ENCODE peak calls at places on chromosomes 2 and 18, in nine cellular contexts. Q is stimulated activated CD4-positive, alpha-beta T cell treated with anti-CD3 and anti-CD28 coated beads, TNF-alpha, amount 100 ng/mL, for 4 hours; O is A549; H is effector CD4-positive, alpha-beta T cell; F is fibroblast of lung; G is activated CD4-positive, CD25-positive, alpha-beta regulatory T cell treated with anti-CD3 and anti-CD28 coated beads, Interleukin-2, amount 50 U/mL, for 16 hours; I is hepatocyte; Z is AG20443; K is T1000. U is an unnamed sample.

GRCh38 chr2:241867776-241868420 is 1.6 kb upstream of the RTP5 start:
- DNase-seq in O (no peak), I (no peak), H (no peak), K (no peak), G (no peak), Z (no peak), F (no peak), Q (no peak), U (no peak)

GRCh38 chr18:6022089-6022444 is 126.7 kb upstream of the TMEM200C start:
- DNase-seq in K (no peak), O (no peak), I (no peak), F (peak), G (no peak), Z (no peak), Q (no peak), H (no peak), U (no peak)

GRCh38 chr2:141313972-141314371 is 816.8 kb downstream of the LRP1B start:
- DNase-seq in F (no peak), Q (no peak), I (no peak), G (no peak), Z (no peak), K (no peak), O (no peak), H (no peak), U (no peak)

GRCh38 chr18:69400253-69400975 is at the start of gene DOK6:
- DNase-seq in G (no peak), Z (peak), O (peak), Q (no peak), H (no peak), K (peak), I (peak), F (peak), U (no peak)

GRCh38 chr2:223884399-223884798 is 47.0 kb upstream of the AP1S3 start:
- DNase-seq in K (no peak), Z (peak), I (no peak), G (no peak), Q (no peak), F (peak), O (no peak), H (no peak), U (peak)

GRCh38 chr2:3785220-3785889 is 82.0 kb downstream of the DCDC2C start:
- DNase-seq in Z (no peak), F (peak), I (no peak), O (peak), K (no peak), Q (no peak), G (no peak), H (no peak), U (no peak)

GRCh38 chr2:56008661-56009411 is 85.3 kb upstream of the EFEMP1 start:
- DNase-seq in K (no peak), O (peak), I (peak), H (no peak), G (no peak), Q (no peak), Z (peak), F (peak), U (no peak)

GRCh38 chr2:240642061-240642805 is 17.0 kb downstream of the GPR35 start:
- DNase-seq in I (no peak), F (no peak), O (no peak), G (no peak), Q (no peak), K (no peak), H (no peak), Z (peak), U (no peak)

GRCh38 chr2:207135801-207136457 is 29.8 kb downstream of the KLF7 start:
- DNase-seq in I (no peak), G (no peak), F (no peak), H (no peak), K (no peak), Z (no peak), O (no peak), Q (no peak), U (no peak)

GRCh38 chr2:202193881-202194353 is 44.5 kb downstream of the SUMO1 start:
- DNase-seq in G (no peak), I (no peak), O (no peak), Q (no peak), F (no peak), K (no peak), H (no peak), Z (no peak), U (no peak)

GRCh38 chr18:22324191-22325131 is 93.3 kb downstream of the CTAGE1 start:
- DNase-seq in H (no peak), O (no peak), I (peak), Q (no peak), K (no peak), Z (peak), F (peak), G (no peak), U (no peak)

GRCh38 chr2:204274991-204275390 is 270.3 kb upstream of the PARD3B start:
- DNase-seq in H (no peak), Q (no peak), G (no peak), O (no peak), Z (no peak), I (no peak), K (no peak), F (no peak), U (no peak)

GRCh38 chr18:10660485-10660884 is 134.7 kb downstream of the NAPG start:
- DNase-seq in G (no peak), K (no peak), I (no peak), Q (no peak), Z (peak), F (peak), H (no peak), O (no peak), U (peak)

GRCh38 chr18:57649536-57650495 is 28.2 kb upstream of the NARS1 start:
- DNase-seq in G (no peak), Z (peak), Q (no peak), O (peak), K (no peak), F (peak), H (no peak), I (no peak), U (peak)

GRCh38 chr18:31101148-31102019 is 837 bp downstream of the DSC2 start:
- DNase-seq in H (no peak), O (peak), G (no peak), K (peak), Z (peak), F (peak), Q (no peak), I (peak), U (no peak)

GRCh38 chr2:1233280-1233679 is 180.0 kb upstream of the TPO start:
- DNase-seq in G (no peak), H (no peak), Z (no peak), K (no peak), O (no peak), Q (no peak), F (no peak), I (no peak), U (no peak)

GRCh38 chr2:25982273-25982967 is at the start of gene KIF3C:
- DNase-seq in K (peak), I (peak), G (peak), Q (peak), H (peak), O (peak), F (peak), Z (peak), U (no peak)

GRCh38 chr18:45690975-45691815 is 32.8 kb upstream of the SLC14A1 start:
- DNase-seq in O (peak), I (peak), H (peak), Z (peak), Q (peak), K (peak), F (peak), G (peak), U (no peak)

GRCh38 chr18:57110295-57110694 is 36.6 kb upstream of the BOD1L2 start:
- DNase-seq in Q (no peak), K (no peak), O (no peak), H (no peak), Z (no peak), I (no peak), G (no peak), F (no peak), U (no peak)

GRCh38 chr2:148561389-148561788 is 83.2 kb upstream of the EPC2 start:
- DNase-seq in Z (no peak), O (no peak), G (no peak), Q (no peak), I (no peak), F (no peak), K (no peak), H (no peak), U (no peak)

GRCh38 chr2:119402645-119403560 is 28.8 kb upstream of the TMEM37 start:
- DNase-seq in K (no peak), I (peak), O (no peak), G (no peak), H (no peak), F (no peak), Z (no peak), Q (no peak), U (no peak)

GRCh38 chr2:155714983-155715382 is 617.5 kb downstream of the NR4A2 start:
- DNase-seq in Z (no peak), I (no peak), O (no peak), G (no peak), F (no peak), Q (no peak), H (no peak), K (no peak), U (no peak)

GRCh38 chr2:25339791-25340339 is 1.9 kb downstream of the DNMT3A start:
- DNase-seq in H (no peak), F (no peak), I (peak), Q (no peak), O (no peak), G (no peak), Z (no peak), K (no peak), U (no peak)

GRCh38 chr2:234293973-234294372 is 202.9 kb downstream of the ARL4C start:
- DNase-seq in Z (no peak), H (no peak), O (no peak), I (no peak), K (no peak), F (no peak), Q (no peak), G (no peak), U (no peak)

GRCh38 chr2:225354281-225354774 is 45.2 kb upstream of the NYAP2 start:
- DNase-seq in O (peak), K (peak), F (peak), I (peak), Z (no peak), H (no peak), Q (no peak), G (no peak), U (no peak)

GRCh38 chr2:143452817-143453462 is 323.7 kb downstream of the ARHGAP15 start:
- DNase-seq in O (no peak), Z (no peak), I (no peak), K (no peak), H (peak), F (no peak), Q (no peak), G (no peak), U (no peak)

U was measured in GM12878.